ENCODE peak calls at places on chromosome 11, in five cellular contexts. One of them, this sample, is unnamed.

GRCh38 chr11:96123301-96123700 is 199.4 kb upstream of the MTMR2 start:
- DNase-seq in activated effector memory CD4-positive, alpha-beta T cell treated with Interleukin-2 at 50 U/mL for 16 hours: no peak
- DNase-seq in neuronal stem cell: no peak
- DNase-seq in psoas muscle: no peak
- DNase-seq in HTR-8/SVneo: no peak
- DNase-seq in this sample: no peak

GRCh38 chr11:61697093-61697492 is 16.9 kb downstream of the DAGLA start:
- DNase-seq in activated effector memory CD4-positive, alpha-beta T cell treated with Interleukin-2 at 50 U/mL for 16 hours: no peak
- DNase-seq in neuronal stem cell: no peak
- DNase-seq in psoas muscle: no peak
- DNase-seq in HTR-8/SVneo: peak; percentile 57
- DNase-seq in this sample: no peak

GRCh38 chr11:9320047-9320446 is 5.7 kb upstream of the TMEM41B start:
- DNase-seq in activated effector memory CD4-positive, alpha-beta T cell treated with Interleukin-2 at 50 U/mL for 16 hours: no peak
- DNase-seq in neuronal stem cell: no peak
- DNase-seq in psoas muscle: no peak
- DNase-seq in HTR-8/SVneo: no peak
- DNase-seq in this sample: no peak

GRCh38 chr11:68012843-68013610 is 2.9 kb downstream of the ALDH3B1 start:
- DNase-seq in activated effector memory CD4-positive, alpha-beta T cell treated with Interleukin-2 at 50 U/mL for 16 hours: no peak
- DNase-seq in neuronal stem cell: no peak
- DNase-seq in psoas muscle: no peak
- DNase-seq in HTR-8/SVneo: peak; percentile 97
- DNase-seq in this sample: no peak

GRCh38 chr11:93736129-93736528 is 5.2 kb downstream of the TAF1D start:
- DNase-seq in activated effector memory CD4-positive, alpha-beta T cell treated with Interleukin-2 at 50 U/mL for 16 hours: no peak
- DNase-seq in neuronal stem cell: no peak
- DNase-seq in psoas muscle: no peak
- DNase-seq in HTR-8/SVneo: no peak
- DNase-seq in this sample: no peak

GRCh38 chr11:11860103-11860979 is 18.6 kb downstream of the USP47 start:
- DNase-seq in activated effector memory CD4-positive, alpha-beta T cell treated with Interleukin-2 at 50 U/mL for 16 hours: no peak
- DNase-seq in neuronal stem cell: no peak
- DNase-seq in psoas muscle: no peak
- DNase-seq in HTR-8/SVneo: peak; percentile 17
- DNase-seq in this sample: no peak

GRCh38 chr11:133399855-133400625 is 132.3 kb downstream of the OPCML start:
- DNase-seq in activated effector memory CD4-positive, alpha-beta T cell treated with Interleukin-2 at 50 U/mL for 16 hours: no peak
- DNase-seq in neuronal stem cell: no peak
- DNase-seq in psoas muscle: no peak
- DNase-seq in HTR-8/SVneo: no peak
- DNase-seq in this sample: no peak

GRCh38 chr11:117380676-117381075 is 53.0 kb downstream of the CEP164 start:
- DNase-seq in activated effector memory CD4-positive, alpha-beta T cell treated with Interleukin-2 at 50 U/mL for 16 hours: no peak
- DNase-seq in neuronal stem cell: no peak
- DNase-seq in psoas muscle: no peak
- DNase-seq in HTR-8/SVneo: no peak
- DNase-seq in this sample: no peak

GRCh38 chr11:130371004-130371590 is 56.4 kb upstream of the ZBTB44 start:
- DNase-seq in activated effector memory CD4-positive, alpha-beta T cell treated with Interleukin-2 at 50 U/mL for 16 hours: no peak
- DNase-seq in neuronal stem cell: no peak
- DNase-seq in psoas muscle: no peak
- DNase-seq in HTR-8/SVneo: no peak
- DNase-seq in this sample: no peak

GRCh38 chr11:134678152-134678551 is 266.1 kb upstream of the B3GAT1 start:
- DNase-seq in activated effector memory CD4-positive, alpha-beta T cell treated with Interleukin-2 at 50 U/mL for 16 hours: no peak
- DNase-seq in neuronal stem cell: no peak
- DNase-seq in psoas muscle: no peak
- DNase-seq in HTR-8/SVneo: no peak
- DNase-seq in this sample: no peak

GRCh38 chr11:79243412-79244174 is 197.2 kb downstream of the TENM4 start:
- DNase-seq in activated effector memory CD4-positive, alpha-beta T cell treated with Interleukin-2 at 50 U/mL for 16 hours: no peak
- DNase-seq in neuronal stem cell: no peak
- DNase-seq in psoas muscle: no peak
- DNase-seq in HTR-8/SVneo: no peak
- DNase-seq in this sample: no peak

GRCh38 chr11:116683982-116684381 is 88.8 kb downstream of the BUD13 start:
- DNase-seq in activated effector memory CD4-positive, alpha-beta T cell treated with Interleukin-2 at 50 U/mL for 16 hours: no peak
- DNase-seq in neuronal stem cell: no peak
- DNase-seq in psoas muscle: no peak
- DNase-seq in HTR-8/SVneo: no peak
- DNase-seq in this sample: no peak

This sample was measured in CD8-positive, alpha-beta T cell.